ENCODE peak calls at places on chromosomes 12 and 14, in five cellular contexts. T is ovary, N is A549, O is tibial artery, G is left lung. D is an unnamed sample.

GRCh38 chr12:112198120-112198733 is 72.9 kb downstream of the TRAFD1 start:
- DNase-seq in O (no peak), T (peak), N (peak), G (no peak), D (no peak)

GRCh38 chr12:113190761-113191160 is 5.2 kb downstream of the RITA1 start:
- DNase-seq in T (no peak), G (no peak), O (no peak), N (peak), D (no peak)

GRCh38 chr14:41549821-41550597 is 56.7 kb upstream of the LRFN5 start:
- DNase-seq in T (no peak), O (no peak), N (no peak), G (no peak), D (no peak)

GRCh38 chr12:106704081-106704480 is 70.4 kb upstream of the RIC8B start:
- DNase-seq in N (no peak), G (no peak), O (no peak), T (no peak), D (no peak)

GRCh38 chr12:129659927-129660326 is 243.9 kb downstream of the TMEM132D start:
- DNase-seq in G (no peak), T (no peak), N (no peak), O (no peak), D (no peak)

GRCh38 chr12:3491938-3492867 is 1.2 kb downstream of the PRMT8 start:
- DNase-seq in N (peak), G (peak), O (no peak), T (peak), D (peak)

GRCh38 chr12:103771466-103771865 is 69.6 kb downstream of the NT5DC3 start:
- DNase-seq in T (peak), G (no peak), O (no peak), N (peak), D (no peak)

GRCh38 chr12:105676694-105677093 is 346.2 kb downstream of the C12orf75 start:
- DNase-seq in G (no peak), N (no peak), T (no peak), O (peak), D (no peak)

GRCh38 chr14:61471297-61471980 is 150.1 kb downstream of the PRKCH start:
- DNase-seq in N (no peak), T (no peak), O (no peak), G (no peak), D (no peak)

GRCh38 chr14:65299837-65300236 is 112.7 kb upstream of the FUT8 start:
- DNase-seq in O (no peak), T (no peak), G (no peak), N (no peak), D (no peak)

DNA sequence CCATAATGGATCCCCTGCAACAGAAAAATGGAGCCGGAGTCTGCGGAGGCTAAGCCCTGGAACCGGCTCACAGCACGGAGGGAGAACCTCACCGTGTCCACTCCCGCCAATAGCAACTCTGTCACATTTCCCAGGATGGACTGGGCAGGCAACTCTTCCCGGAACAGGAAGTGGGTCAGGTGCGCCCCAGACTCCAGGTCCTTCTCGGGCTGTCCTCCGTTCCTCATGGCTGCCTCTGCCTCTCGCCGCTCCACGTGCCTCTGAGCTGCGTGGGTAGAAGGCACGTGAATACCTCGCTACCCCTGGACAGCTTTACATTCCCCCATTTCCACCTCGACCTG is 2.2 kb downstream of the CYP27B1 start:
- DNase-seq in G (no peak), N (no peak), T (no peak), O (peak), D (no peak)
- H3K4me3 ChIP-seq in G (peak), N (peak), T (peak), O (peak), D (peak)

GRCh38 chr12:95701275-95701674 is 89.3 kb downstream of the NTN4 start:
- DNase-seq in N (no peak), O (no peak), G (no peak), T (no peak), D (no peak)

GRCh38 chr12:95703986-95704385 is 86.6 kb downstream of the NTN4 start:
- DNase-seq in O (no peak), N (no peak), G (no peak), T (no peak), D (no peak)

GRCh38 chr12:95709152-95709551 is 81.4 kb downstream of the NTN4 start:
- DNase-seq in G (no peak), N (no peak), O (no peak), T (no peak), D (no peak)

GRCh38 chr12:95701722-95702418 is 88.7 kb downstream of the NTN4 start:
- DNase-seq in G (no peak), O (no peak), N (no peak), T (no peak), D (no peak)

DNA sequence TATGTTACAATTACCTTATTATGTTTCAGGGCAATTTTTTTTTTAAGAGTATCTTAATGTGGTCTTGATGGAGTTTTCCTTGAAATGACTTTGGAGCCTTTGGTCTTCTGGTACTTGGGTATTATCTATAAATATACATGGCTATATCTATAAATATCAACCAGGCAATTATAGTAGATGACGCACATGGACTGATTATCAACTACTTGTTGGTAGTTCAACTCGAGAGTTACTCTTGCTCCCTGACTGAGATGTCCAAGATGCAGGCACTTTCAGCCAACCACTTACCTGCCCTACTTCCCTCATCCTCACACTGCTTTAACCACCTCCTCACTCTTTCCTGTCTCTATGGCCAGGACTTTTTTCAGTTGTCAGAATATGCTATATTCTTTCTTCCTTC is 85.4 kb downstream of the NTN4 start:
- DNase-seq in G (no peak), N (no peak), T (no peak), O (no peak), D (no peak)
- TF ChIP-seq CTCF in G (no peak), N (no peak), T (no peak), O (no peak), D (no peak)

DNA sequence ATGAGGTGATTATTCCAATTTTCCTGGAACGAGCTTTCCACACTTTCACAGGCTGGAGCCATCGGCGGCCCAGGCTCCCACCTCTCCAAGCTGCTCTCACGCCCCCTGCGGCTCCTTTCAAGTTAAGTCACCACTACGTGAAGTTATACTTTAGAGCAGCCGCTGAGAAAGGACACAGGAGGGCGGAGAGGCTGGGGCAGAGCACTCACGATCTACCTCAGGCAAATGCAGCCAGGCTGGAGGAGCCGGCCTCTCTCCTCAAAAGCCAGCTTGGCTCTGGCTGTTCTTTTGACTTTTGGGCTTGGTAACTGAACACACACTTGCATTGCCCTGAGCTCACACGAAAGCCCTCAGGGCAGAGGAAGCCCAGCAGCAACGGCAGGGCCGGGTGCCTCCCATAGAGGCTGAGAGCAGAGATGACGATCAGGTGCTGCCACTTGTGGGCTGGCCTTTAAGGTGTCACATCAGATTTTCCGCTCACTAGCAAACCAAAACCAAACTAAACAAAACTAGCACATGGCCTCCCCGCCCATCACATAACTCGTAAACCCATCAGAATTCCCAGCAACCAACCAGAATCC is 75.2 kb downstream of the PITPNM2 start:
- DNase-seq in N (no peak), O (no peak), G (peak), T (peak), D (no peak)
- H3K27ac ChIP-seq in N (no peak), O (no peak), G (peak), T (peak), D (no peak)

DNA sequence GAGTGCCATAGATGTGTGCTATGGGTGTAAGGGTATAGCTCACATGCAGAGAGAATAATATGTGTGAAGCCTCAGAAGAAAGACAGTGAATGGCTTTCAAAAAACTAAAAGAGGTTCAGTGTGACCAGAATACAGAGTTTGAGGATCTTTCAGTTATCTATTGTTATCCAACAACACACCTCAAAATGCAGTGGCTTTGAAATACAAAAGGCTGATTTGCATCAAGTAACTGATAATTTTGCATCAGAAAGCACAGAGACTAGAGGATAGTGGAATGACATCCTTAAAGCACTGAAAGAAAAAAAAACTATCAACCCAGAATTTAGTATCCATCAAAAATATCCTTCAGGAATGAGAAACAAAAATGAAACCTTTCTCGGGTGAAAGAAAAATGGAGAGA is 131.6 kb upstream of the IGF1 start:
- DNase-seq in O (no peak), N (no peak), G (no peak), T (no peak), D (no peak)
- H3K4me3 ChIP-seq in O (no peak), N (no peak), G (no peak), T (no peak), D (no peak)

D was measured in coronary artery.